ENCODE peak calls at places on chromosomes 6 and 20, in five cellular contexts. V is BJ, R is IMR-90, W is cardiac fibroblast, D is brain microvascular endothelial cell. L is an unnamed sample.
A peak's percentile ranks its signal among the peaks of the same experiment; 100 is the strongest.

GRCh38 chr6:84583784-84584183 is 180.6 kb downstream of the TBX18 start:
- DNase-seq in V (no peak), R (peak; percentile 7), W (no peak), D (peak; percentile 2), L (no peak)

GRCh38 chr6:6196762-6197161 is 123.7 kb downstream of the F13A1 start:
- DNase-seq in V (no peak), R (no peak), W (no peak), D (no peak), L (no peak)

GRCh38 chr20:32191422-32191821 is 16.1 kb downstream of the PLAGL2 start:
- DNase-seq in V (no peak), R (no peak), W (no peak), D (no peak), L (no peak)

GRCh38 chr20:667351-668034 is 8.1 kb downstream of the SCRT2 start:
- DNase-seq in V (no peak), R (peak; percentile 34), W (peak; percentile 45), D (peak; percentile 22), L (no peak)

GRCh38 chr6:31582230-31582601 is at the start of gene LTB:
- DNase-seq in V (no peak), R (no peak), W (no peak), D (no peak), L (no peak)

GRCh38 chr6:148445116-148445515 is 102.5 kb downstream of the SASH1 start:
- DNase-seq in V (no peak), R (no peak), W (no peak), D (no peak), L (no peak)

GRCh38 chr20:11467436-11467835 is 450.3 kb upstream of the BTBD3 start:
- DNase-seq in V (no peak), R (no peak), W (no peak), D (no peak), L (no peak)

GRCh38 chr6:3426091-3426780 is 30.6 kb downstream of the SLC22A23 start:
- DNase-seq in V (no peak), R (no peak), W (no peak), D (no peak), L (no peak)

GRCh38 chr6:88843040-88843439 is 120.4 kb downstream of the RNGTT start:
- DNase-seq in V (peak; percentile 77), R (peak; percentile 85), W (peak; percentile 77), D (no peak), L (peak; percentile 32)

GRCh38 chr6:37141291-37142046 is 28.5 kb upstream of the PIM1 start:
- DNase-seq in V (no peak), R (peak; percentile 81), W (peak; percentile 84), D (peak; percentile 47), L (no peak)

GRCh38 chr20:63087236-63087871 is 80.6 kb upstream of the BHLHE23 start:
- DNase-seq in V (no peak), R (no peak), W (no peak), D (no peak), L (no peak)

GRCh38 chr6:73264446-73264845 is 1.4 kb upstream of the KHDC1 start:
- DNase-seq in V (no peak), R (no peak), W (no peak), D (no peak), L (no peak)

GRCh38 chr20:31569163-31570020 is 35.7 kb upstream of the ID1 start:
- DNase-seq in V (no peak), R (peak; percentile 53), W (peak; percentile 67), D (no peak), L (no peak)

GRCh38 chr6:17584241-17584803 is 15.8 kb upstream of the FAM8A1 start:
- DNase-seq in V (peak; percentile 37), R (peak; percentile 86), W (peak; percentile 88), D (peak; percentile 76), L (peak; percentile 49)

GRCh38 chr6:93784794-93785757 is 365.7 kb upstream of the EPHA7 start:
- DNase-seq in V (peak; percentile 50), R (no peak), W (peak; percentile 81), D (peak; percentile 94), L (peak; percentile 94)

GRCh38 chr6:159610881-159611280 is 82.2 kb downstream of the SOD2 start:
- DNase-seq in V (no peak), R (no peak), W (no peak), D (no peak), L (no peak)

GRCh38 chr6:4883298-4883697 is 107.1 kb downstream of the CDYL start:
- DNase-seq in V (no peak), R (no peak), W (no peak), D (no peak), L (no peak)

GRCh38 chr6:143953922-143954321 is 54.1 kb downstream of the PLAGL1 start:
- DNase-seq in V (no peak), R (no peak), W (no peak), D (no peak), L (no peak)

GRCh38 chr20:36491901-36492617 is 49.3 kb upstream of the MYL9 start:
- DNase-seq in V (no peak), R (no peak), W (peak; percentile 50), D (no peak), L (peak; percentile 25)

GRCh38 chr6:160134779-160135547 is 13.3 kb downstream of the SLC22A1 start:
- DNase-seq in V (no peak), R (no peak), W (no peak), D (no peak), L (no peak)

GRCh38 chr6:33299237-33299944 is 649 bp upstream of the RGL2 start:
- DNase-seq in V (no peak), R (peak; percentile 88), W (peak; percentile 95), D (peak; percentile 88), L (peak; percentile 66)

GRCh38 chr6:119348308-119349040 is 1.1 kb downstream of the MAN1A1 start:
- DNase-seq in V (no peak), R (peak; percentile 29), W (no peak), D (no peak), L (no peak)

GRCh38 chr6:106922626-106923025 is 51.9 kb downstream of the CD24 start:
- DNase-seq in V (no peak), R (no peak), W (no peak), D (no peak), L (no peak)

GRCh38 chr20:39849171-39849570 is 839.9 kb downstream of the MAFB start:
- DNase-seq in V (no peak), R (no peak), W (no peak), D (no peak), L (no peak)

GRCh38 chr6:24930386-24930785 is 5.4 kb downstream of the RIPOR2 start:
- DNase-seq in V (peak; percentile 65), R (peak; percentile 85), W (peak; percentile 62), D (peak; percentile 25), L (peak; percentile 70)

GRCh38 chr6:18088419-18089296 is 33.8 kb downstream of the NHLRC1 start:
- DNase-seq in V (no peak), R (no peak), W (no peak), D (no peak), L (no peak)

GRCh38 chr6:151239603-151240035 is at the start of gene AKAP12:
- DNase-seq in V (no peak), R (peak; percentile 45), W (peak; percentile 63), D (no peak), L (no peak)
- H3K4me3 ChIP-seq in V (peak within 1 kb of the TSS; percentile 88), R (peak within 1 kb of the TSS; percentile 69), W (peak within 1 kb of the TSS; percentile 89), D (peak within 1 kb of the TSS; percentile 93), L (peak within 1 kb of the TSS; percentile 80)

GRCh38 chr20:58627212-58628072 is 23.6 kb upstream of the STX16 start:
- DNase-seq in V (no peak), R (no peak), W (no peak), D (no peak), L (no peak)

GRCh38 chr20:58630063-58630462 is 21.0 kb upstream of the STX16 start:
- DNase-seq in V (no peak), R (peak; percentile 47), W (peak; percentile 43), D (peak; percentile 72), L (no peak)

GRCh38 chr20:58629213-58629575 is 21.9 kb upstream of the STX16 start:
- DNase-seq in V (no peak), R (no peak), W (no peak), D (no peak), L (no peak)

GRCh38 chr20:58626076-58626475 is 25.0 kb upstream of the STX16 start:
- DNase-seq in V (no peak), R (no peak), W (no peak), D (no peak), L (no peak)

GRCh38 chr20:58628491-58629212 is 22.4 kb upstream of the STX16 start:
- DNase-seq in V (no peak), R (no peak), W (no peak), D (no peak), L (no peak)
- H3K4me3 ChIP-seq in V (no peak overlapping the region), R (no peak overlapping the region), W (no peak overlapping the region), D (no peak overlapping the region), L (no peak overlapping the region)

GRCh38 chr6:155108070-155108815 is 113.1 kb downstream of the TIAM2 start:
- DNase-seq in V (no peak), R (peak; percentile 37), W (no peak), D (no peak), L (no peak)
- H3K4me3 ChIP-seq in V (no peak overlapping the region), R (no peak overlapping the region), W (no peak overlapping the region), D (no peak overlapping the region), L (no peak overlapping the region)

DNA sequence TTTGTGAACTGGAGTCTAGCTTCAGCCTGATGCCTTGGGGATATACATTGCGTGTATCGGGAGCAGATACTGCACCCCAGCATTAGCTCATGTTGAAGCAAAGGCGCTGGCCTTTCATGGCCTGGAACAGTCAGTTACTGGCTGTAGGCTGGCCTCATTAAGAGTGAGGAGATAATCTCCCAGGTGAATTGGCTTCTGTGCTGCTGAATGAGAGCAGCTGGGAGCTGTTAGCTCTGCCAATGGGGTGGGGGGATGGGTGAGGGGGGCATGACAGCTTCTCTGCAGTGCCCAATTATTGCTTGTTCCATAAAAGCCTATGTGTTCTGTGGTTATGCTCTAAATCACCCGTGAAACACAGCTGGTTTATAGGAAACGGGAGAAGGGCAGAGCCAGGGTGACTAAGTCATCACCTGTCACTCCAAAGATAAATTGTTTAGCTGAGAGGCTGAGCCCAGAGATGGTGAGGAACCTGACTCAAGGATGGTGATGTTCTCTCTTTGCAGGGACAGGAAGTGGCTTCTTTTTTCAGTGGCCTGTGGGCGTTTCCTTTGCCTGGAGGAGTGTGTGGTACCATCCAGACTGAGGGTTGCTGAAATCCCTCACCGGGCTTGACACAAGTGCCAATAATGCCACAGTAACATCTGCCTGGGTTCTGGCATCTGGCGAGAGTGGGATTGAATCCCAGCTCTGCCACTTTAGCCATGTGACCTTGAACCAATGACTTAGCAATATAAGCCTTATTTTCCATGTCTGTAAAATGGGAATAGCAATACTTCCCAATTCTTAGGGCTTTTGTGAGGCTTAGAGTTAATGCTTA is 170.8 kb downstream of the BCAS1 start:
- DNase-seq in V (no peak), R (peak; percentile 87), W (peak; percentile 53), D (no peak), L (peak; percentile 78)
- H3K4me3 ChIP-seq in V (no peak overlapping the region), R (no peak overlapping the region), W (no peak overlapping the region), D (no peak overlapping the region), L (no peak overlapping the region)

DNA sequence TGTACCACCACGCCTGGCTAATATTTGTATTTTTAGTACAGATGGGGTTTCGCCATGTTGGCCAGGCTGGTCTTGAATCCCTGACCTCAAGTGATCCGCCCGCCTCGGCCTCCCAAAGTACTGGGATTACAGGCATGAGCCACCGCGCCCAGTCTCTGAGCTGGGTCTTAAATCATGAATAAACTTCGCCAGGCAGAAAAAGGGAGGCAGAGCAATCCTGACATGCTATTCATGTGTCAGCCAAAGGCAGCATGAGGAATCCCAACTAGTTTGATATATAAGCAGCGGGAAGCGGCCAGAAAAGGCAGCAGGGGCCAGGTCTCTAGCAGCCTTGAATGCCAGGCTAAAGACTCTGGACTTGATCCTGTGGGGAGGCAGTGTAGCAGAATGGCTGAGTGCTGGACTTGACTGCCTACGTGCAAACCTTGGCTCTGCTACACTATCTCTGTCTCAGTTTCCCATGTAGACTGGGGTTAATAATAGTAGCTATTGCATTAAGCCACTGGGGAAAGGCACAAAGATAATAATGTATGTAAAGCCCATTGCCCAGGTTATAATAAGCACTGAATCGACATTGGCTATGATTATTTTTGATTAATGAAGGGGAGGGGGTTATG is 1.8 kb downstream of the PROCR start:
- DNase-seq in V (no peak), R (no peak), W (no peak), D (no peak), L (no peak)
- H3K4me3 ChIP-seq in V (no peak overlapping the region), R (no peak overlapping the region), W (peak overlapping the region; percentile 7), D (no peak overlapping the region), L (no peak overlapping the region)

L was measured in skeletal muscle cell.